ENCODE peak calls at places on chromosomes 6 and 20, in five cellular contexts. U, G, L, Y and K are unnamed samples.

GRCh38 chr20:23101696-23102095 is 15.6 kb upstream of the CD93 start:
- DNase-seq in U (no peak), G (no peak), L (no peak), Y (no peak), K (no peak)

GRCh38 chr6:19408331-19408730 is 428.8 kb upstream of the ID4 start:
- DNase-seq in U (no peak), G (no peak), L (no peak), Y (no peak), K (no peak)

GRCh38 chr6:112233864-112234263 is 20.5 kb downstream of the LAMA4 start:
- DNase-seq in U (no peak), G (no peak), L (no peak), Y (no peak), K (no peak)

GRCh38 chr20:45111799-45112471 is 3.0 kb downstream of the WFDC5 start:
- DNase-seq in U (no peak), G (no peak), L (no peak), Y (peak), K (no peak)

GRCh38 chr20:5402903-5403531 is 86.3 kb upstream of the PROKR2 start:
- DNase-seq in U (peak), G (no peak), L (no peak), Y (peak), K (no peak)

GRCh38 chr20:1617055-1617454 is 2.8 kb downstream of the SIRPB1 start:
- DNase-seq in U (no peak), G (no peak), L (no peak), Y (no peak), K (no peak)

GRCh38 chr20:13142143-13142542 is 78.9 kb upstream of the ISM1 start:
- DNase-seq in U (no peak), G (no peak), L (no peak), Y (no peak), K (no peak)

GRCh38 chr6:45496085-45496433 is 118.3 kb upstream of the SUPT3H start:
- DNase-seq in U (no peak), G (no peak), L (no peak), Y (no peak), K (no peak)

GRCh38 chr6:97095466-97095865 is 170.9 kb downstream of the KLHL32 start:
- DNase-seq in U (no peak), G (no peak), L (no peak), Y (no peak), K (no peak)

GRCh38 chr6:16436550-16436949 is 198.2 kb downstream of the GMPR start:
- DNase-seq in U (no peak), G (no peak), L (no peak), Y (no peak), K (no peak)

GRCh38 chr6:96613291-96613999 is 50.5 kb downstream of the FHL5 start:
- DNase-seq in U (no peak), G (no peak), L (no peak), Y (no peak), K (no peak)

GRCh38 chr6:47168176-47168575 is 126.0 kb upstream of the ADGRF1 start:
- DNase-seq in U (peak), G (peak), L (no peak), Y (peak), K (no peak)

GRCh38 chr20:56247954-56248782 is at the start of gene MC3R:
- DNase-seq in U (peak), G (no peak), L (peak), Y (no peak), K (peak)

GRCh38 chr20:23246682-23247664 is 103.6 kb upstream of the NXT1 start:
- DNase-seq in U (no peak), G (peak), L (no peak), Y (no peak), K (peak)

GRCh38 chr20:7392551-7392950 is 547.7 kb downstream of the HAO1 start:
- DNase-seq in U (no peak), G (no peak), L (no peak), Y (no peak), K (no peak)

GRCh38 chr6:2197177-2197671 is 48.2 kb downstream of the GMDS start:
- DNase-seq in U (no peak), G (peak), L (no peak), Y (no peak), K (no peak)

GRCh38 chr6:40187654-40188053 is 253.4 kb upstream of the MOCS1 start:
- DNase-seq in U (no peak), G (no peak), L (no peak), Y (no peak), K (no peak)

GRCh38 chr20:18388860-18389259 is 78.0 kb downstream of the DZANK1 start:
- DNase-seq in U (peak), G (no peak), L (no peak), Y (no peak), K (peak)

GRCh38 chr20:58478141-58478805 is 36.9 kb downstream of the APCDD1L start:
- DNase-seq in U (no peak), G (no peak), L (no peak), Y (no peak), K (no peak)

GRCh38 chr6:159826968-159827647 is 27.0 kb downstream of the PNLDC1 start:
- DNase-seq in U (no peak), G (no peak), L (no peak), Y (no peak), K (no peak)

GRCh38 chr6:127120787-127121636 is 2.5 kb downstream of the RSPO3 start:
- DNase-seq in U (peak), G (peak), L (no peak), Y (no peak), K (no peak)

GRCh38 chr20:38610521-38610920 is 8.9 kb downstream of the ARHGAP40 start:
- DNase-seq in U (no peak), G (no peak), L (no peak), Y (no peak), K (no peak)

GRCh38 chr20:32539817-32540675 is 45.1 kb downstream of the NOL4L start:
- DNase-seq in U (no peak), G (no peak), L (no peak), Y (no peak), K (no peak)

GRCh38 chr20:2236266-2236665 is 59.5 kb upstream of the TGM3 start:
- DNase-seq in U (peak), G (no peak), L (no peak), Y (no peak), K (no peak)

GRCh38 chr6:158174024-158174423 is 5.9 kb downstream of the GTF2H5 start:
- DNase-seq in U (no peak), G (no peak), L (no peak), Y (no peak), K (no peak)

GRCh38 chr20:4227085-4227821 is 211.9 kb upstream of the RNF24 start:
- DNase-seq in U (peak), G (no peak), L (no peak), Y (no peak), K (no peak)

GRCh38 chr6:159044899-159045727 is at the start of gene TAGAP:
- DNase-seq in U (no peak), G (peak), L (no peak), Y (peak), K (peak)

GRCh38 chr20:2140561-2140960 is 38.9 kb downstream of the STK35 start:
- DNase-seq in U (no peak), G (peak), L (no peak), Y (no peak), K (no peak)

GRCh38 chr6:158039178-158039557 is 57.5 kb downstream of the SYNJ2 start:
- DNase-seq in U (no peak), G (no peak), L (no peak), Y (no peak), K (peak)

GRCh38 chr6:2909718-2910117 is 6.6 kb upstream of the SERPINB9 start:
- DNase-seq in U (no peak), G (no peak), L (no peak), Y (peak), K (no peak)

GRCh38 chr6:142413111-142413510 is 111.3 kb downstream of the ADGRG6 start:
- DNase-seq in U (no peak), G (no peak), L (no peak), Y (no peak), K (no peak)

GRCh38 chr6:140897349-140897748 is 1235.4 kb upstream of the GJE1 start:
- DNase-seq in U (no peak), G (no peak), L (no peak), Y (no peak), K (no peak)

DNA sequence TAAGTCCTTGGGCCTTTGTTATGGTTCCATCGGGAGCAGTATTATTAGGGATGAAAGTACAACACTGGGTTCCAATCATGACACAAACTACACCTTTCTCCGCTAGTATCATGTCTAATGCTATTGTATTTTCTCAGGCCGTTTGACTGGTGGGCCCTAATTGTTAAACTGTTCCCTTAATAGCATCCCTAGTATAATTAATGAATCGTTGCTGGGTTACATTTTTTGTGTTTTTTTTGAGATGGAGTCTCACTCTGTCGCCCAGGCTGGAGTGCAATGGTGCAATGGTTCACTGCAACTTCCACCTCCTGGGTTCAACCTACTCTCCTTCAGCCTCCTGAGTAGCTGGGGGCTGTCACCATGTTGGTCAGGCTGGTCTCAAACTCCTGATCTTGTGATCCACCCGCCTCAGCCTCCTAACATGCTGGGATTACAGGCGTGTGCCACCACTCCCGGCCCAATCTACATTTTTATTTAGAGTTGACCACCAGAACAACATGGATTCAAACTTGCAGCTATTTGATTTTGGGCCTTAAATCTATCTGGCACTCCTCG is 4.1 kb upstream of the ZNFX1 start:
- DNase-seq in U (no peak), G (no peak), L (no peak), Y (no peak), K (no peak)
- TF ChIP-seq POLR2A in U (no peak), G (no peak), L (no peak), Y (no peak), K (no peak)

DNA sequence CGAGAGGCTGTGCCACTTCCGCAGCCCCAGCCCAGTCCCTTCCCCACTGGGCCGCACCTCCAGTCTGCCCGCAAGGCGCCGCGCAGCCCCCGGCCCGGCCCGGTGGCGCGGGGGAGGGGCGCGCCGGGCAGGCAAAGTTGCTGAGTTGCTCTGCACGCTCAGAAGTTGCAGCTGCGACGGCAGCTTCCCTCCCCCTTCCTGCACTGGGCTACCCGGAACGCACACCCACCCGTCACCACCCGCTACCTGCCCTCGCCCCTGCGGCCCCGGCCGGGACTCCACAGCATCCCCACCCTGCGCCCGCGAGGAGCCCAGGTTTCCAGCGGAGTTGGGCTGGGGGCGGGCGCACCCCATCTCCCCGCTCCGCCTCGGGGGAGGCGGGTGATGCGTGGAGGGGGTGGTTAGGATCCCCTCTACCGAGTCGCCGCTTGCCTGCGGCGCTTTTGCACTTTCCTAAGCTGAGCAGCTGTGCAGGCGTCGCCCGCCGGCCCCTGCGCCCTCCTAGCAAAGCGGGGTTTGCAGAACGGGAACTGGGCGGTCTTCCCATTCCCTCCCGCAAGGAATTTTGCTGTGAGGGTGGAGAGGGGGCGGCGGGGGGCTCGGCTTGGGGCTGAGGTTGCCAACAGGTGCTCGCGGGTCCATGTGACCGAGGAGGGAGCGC is 55.9 kb upstream of the RREB1 start:
- DNase-seq in U (no peak), G (peak), L (no peak), Y (no peak), K (peak)
- TF ChIP-seq POLR2A in U (no peak), G (no peak), L (no peak), Y (no peak), K (no peak)

GRCh38 chr20:10639051-10639761 is 34.6 kb downstream of the JAG1 start:
- DNase-seq in U (no peak), G (no peak), L (no peak), Y (no peak), K (no peak)

GRCh38 chr20:10637563-10637962 is 36.2 kb downstream of the JAG1 start:
- DNase-seq in U (no peak), G (no peak), L (peak), Y (no peak), K (no peak)

GRCh38 chr20:10635476-10636208 is 38.2 kb downstream of the JAG1 start:
- DNase-seq in U (no peak), G (no peak), L (no peak), Y (no peak), K (no peak)

GRCh38 chr20:10636326-10636818 is 37.4 kb downstream of the JAG1 start:
- DNase-seq in U (no peak), G (no peak), L (no peak), Y (no peak), K (no peak)

DNA sequence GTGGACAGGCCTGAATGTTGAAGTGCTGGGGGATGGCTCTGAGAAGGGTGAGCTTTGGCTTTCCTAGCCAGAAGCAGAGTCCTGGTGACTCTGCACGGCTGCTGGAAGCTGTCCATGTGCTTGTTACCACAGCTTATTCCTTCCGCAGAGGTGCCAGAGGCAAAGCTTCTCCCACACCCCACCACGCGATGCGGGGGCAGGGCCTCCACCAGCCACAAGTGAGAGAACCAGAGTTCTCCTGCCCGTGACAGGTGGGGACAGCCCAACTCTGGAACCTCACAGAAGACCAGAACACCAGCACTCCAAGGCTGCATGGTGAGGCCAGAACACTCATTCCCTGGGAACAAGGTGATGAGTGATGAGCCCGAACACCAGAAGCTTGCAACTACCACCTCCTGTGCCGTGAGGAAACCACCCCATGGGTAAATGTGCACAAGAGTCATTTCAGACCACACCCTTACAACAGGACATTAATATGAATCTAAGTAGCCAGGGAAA is 36.7 kb downstream of the JAG1 start:
- DNase-seq in U (no peak), G (no peak), L (no peak), Y (no peak), K (peak)
- TF ChIP-seq POLR2A in U (no peak), G (no peak), L (no peak), Y (no peak), K (no peak)

DNA sequence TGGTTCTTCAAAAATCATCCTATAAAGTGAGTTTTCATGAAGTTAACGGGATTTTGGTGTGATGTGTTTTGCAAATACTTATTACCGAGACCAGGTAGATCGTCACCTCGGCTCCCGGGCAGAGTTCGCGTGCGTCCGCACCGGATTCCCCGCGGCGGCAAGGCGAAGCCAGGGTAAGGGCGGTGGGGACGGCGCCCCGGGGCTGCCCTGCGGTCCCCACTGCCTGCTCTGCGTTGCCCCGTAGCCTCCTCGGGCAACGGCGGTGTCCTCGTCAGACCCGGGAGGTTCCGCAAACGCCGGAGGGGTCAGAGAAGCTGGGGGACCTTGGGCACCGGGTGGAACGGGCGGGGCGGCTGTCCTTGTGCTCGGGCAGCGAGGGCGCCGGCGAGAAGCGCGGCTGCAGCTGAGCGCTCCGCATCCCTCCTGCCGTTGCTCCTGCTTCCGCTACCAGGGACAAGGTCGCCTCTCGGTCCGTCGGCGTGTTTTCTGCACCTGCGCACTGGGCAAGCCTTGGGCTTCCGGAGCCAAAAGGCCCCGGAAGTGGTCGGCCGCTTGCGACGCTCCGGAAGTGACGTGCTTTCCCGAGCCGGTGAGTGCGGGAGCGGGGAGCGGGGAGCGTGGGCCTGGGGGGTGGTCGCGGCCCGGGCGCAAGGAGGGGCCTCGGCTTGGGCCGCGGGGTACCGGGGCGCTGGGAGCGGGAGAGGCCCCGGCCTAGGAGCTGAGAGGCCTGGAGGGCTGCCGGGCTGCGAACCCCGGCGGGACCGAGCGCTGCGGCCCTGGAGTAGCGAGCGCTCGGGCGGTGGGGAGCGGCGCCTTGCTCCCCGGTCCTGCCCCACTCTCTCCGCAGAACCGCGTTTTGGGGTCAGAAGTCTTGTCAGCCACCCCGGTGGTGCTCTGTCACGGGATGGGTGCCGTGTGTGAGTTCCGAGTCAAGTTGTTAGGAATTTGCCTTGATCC is at the start of gene MTG2:
- DNase-seq in U (peak), G (peak), L (peak), Y (peak), K (peak)
- TF ChIP-seq POLR2A in U (peak), G (peak), L (peak), Y (peak), K (peak)

GRCh38 chr20:21118138-21118537 is 7.7 kb upstream of the KIZ start:
- DNase-seq in U (no peak), G (no peak), L (no peak), Y (peak), K (no peak)

GRCh38 chr20:21118782-21119181 is 7.1 kb upstream of the KIZ start:
- DNase-seq in U (no peak), G (no peak), L (no peak), Y (no peak), K (no peak)

GRCh38 chr20:21113697-21114096 is 7.5 kb upstream of the LINC00237 start:
- DNase-seq in U (no peak), G (no peak), L (no peak), Y (no peak), K (no peak)

GRCh38 chr20:21114584-21114983 is 8.4 kb upstream of the LINC00237 start:
- DNase-seq in U (no peak), G (no peak), L (no peak), Y (no peak), K (no peak)

GRCh38 chr20:21117521-21117920 is 8.4 kb upstream of the KIZ start:
- DNase-seq in U (no peak), G (no peak), L (no peak), Y (peak), K (no peak)
- TF ChIP-seq POLR2A in U (no peak), G (no peak), L (no peak), Y (no peak), K (no peak)